ENCODE peak calls at places on chromosome 14, in eight cellular contexts. One of them, this sample, is unnamed.

GRCh38 chr14:32171469-32171868 is 30.4 kb upstream of the RNU6-7 start:
- DNase-seq in HuH-7: no peak
- DNase-seq in DMS 273 treated with DMSO at 0.1 percent for 48 hours: no peak
- DNase-seq in HFFc6: no peak
- DNase-seq in stimulated activated CD4-positive, alpha-beta T cell treated with anti-CD3 and anti-CD28 coated beads, Interleukin-12 subunit alpha, Interleukin-12 subunit beta, amount 100 ng/mL, for 4 hours: no peak
- DNase-seq in iris pigment epithelial cell: no peak
- DNase-seq in colonic mucosa: no peak
- DNase-seq in stimulated activated CD8-positive, alpha-beta memory T cell treated with anti-CD3 and anti-CD28 coated beads, Interleukin-15, amount 100 ng/mL, for 1 hour: no peak
- DNase-seq in this sample: no peak

GRCh38 chr14:96754845-96755184 is 42.4 kb upstream of the VRK1 start:
- DNase-seq in DMS 273 treated with DMSO at 0.1 percent for 48 hours: peak
- DNase-seq in iris pigment epithelial cell: no peak
- DNase-seq in HuH-7: no peak
- DNase-seq in stimulated activated CD4-positive, alpha-beta T cell treated with anti-CD3 and anti-CD28 coated beads, Interleukin-12 subunit alpha, Interleukin-12 subunit beta, amount 100 ng/mL, for 4 hours: no peak
- DNase-seq in colonic mucosa: no peak
- DNase-seq in HFFc6: no peak
- DNase-seq in stimulated activated CD8-positive, alpha-beta memory T cell treated with anti-CD3 and anti-CD28 coated beads, Interleukin-15, amount 100 ng/mL, for 1 hour: no peak
- DNase-seq in this sample: no peak

GRCh38 chr14:103213331-103213730 is 90.1 kb downstream of the TNFAIP2 start:
- DNase-seq in HuH-7: peak
- DNase-seq in colonic mucosa: no peak
- DNase-seq in HFFc6: no peak
- DNase-seq in DMS 273 treated with DMSO at 0.1 percent for 48 hours: no peak
- DNase-seq in iris pigment epithelial cell: no peak
- DNase-seq in stimulated activated CD4-positive, alpha-beta T cell treated with anti-CD3 and anti-CD28 coated beads, Interleukin-12 subunit alpha, Interleukin-12 subunit beta, amount 100 ng/mL, for 4 hours: no peak
- DNase-seq in stimulated activated CD8-positive, alpha-beta memory T cell treated with anti-CD3 and anti-CD28 coated beads, Interleukin-15, amount 100 ng/mL, for 1 hour: no peak
- DNase-seq in this sample: no peak

GRCh38 chr14:104917992-104918391 is 6.7 kb upstream of the PLD4 start:
- DNase-seq in HuH-7: no peak
- DNase-seq in stimulated activated CD4-positive, alpha-beta T cell treated with anti-CD3 and anti-CD28 coated beads, Interleukin-12 subunit alpha, Interleukin-12 subunit beta, amount 100 ng/mL, for 4 hours: no peak
- DNase-seq in colonic mucosa: no peak
- DNase-seq in iris pigment epithelial cell: no peak
- DNase-seq in DMS 273 treated with DMSO at 0.1 percent for 48 hours: no peak
- DNase-seq in stimulated activated CD8-positive, alpha-beta memory T cell treated with anti-CD3 and anti-CD28 coated beads, Interleukin-15, amount 100 ng/mL, for 1 hour: no peak
- DNase-seq in HFFc6: no peak
- DNase-seq in this sample: no peak

GRCh38 chr14:34692348-34692747 is 22.0 kb downstream of the CFL2 start:
- DNase-seq in HFFc6: no peak
- DNase-seq in stimulated activated CD8-positive, alpha-beta memory T cell treated with anti-CD3 and anti-CD28 coated beads, Interleukin-15, amount 100 ng/mL, for 1 hour: no peak
- DNase-seq in DMS 273 treated with DMSO at 0.1 percent for 48 hours: no peak
- DNase-seq in stimulated activated CD4-positive, alpha-beta T cell treated with anti-CD3 and anti-CD28 coated beads, Interleukin-12 subunit alpha, Interleukin-12 subunit beta, amount 100 ng/mL, for 4 hours: no peak
- DNase-seq in colonic mucosa: no peak
- DNase-seq in HuH-7: no peak
- DNase-seq in iris pigment epithelial cell: no peak
- DNase-seq in this sample: no peak

GRCh38 chr14:104371917-104372316 is 207.6 kb upstream of the C14orf180 start:
- DNase-seq in colonic mucosa: no peak
- DNase-seq in DMS 273 treated with DMSO at 0.1 percent for 48 hours: no peak
- DNase-seq in stimulated activated CD4-positive, alpha-beta T cell treated with anti-CD3 and anti-CD28 coated beads, Interleukin-12 subunit alpha, Interleukin-12 subunit beta, amount 100 ng/mL, for 4 hours: no peak
- DNase-seq in stimulated activated CD8-positive, alpha-beta memory T cell treated with anti-CD3 and anti-CD28 coated beads, Interleukin-15, amount 100 ng/mL, for 1 hour: no peak
- DNase-seq in HFFc6: no peak
- DNase-seq in HuH-7: no peak
- DNase-seq in iris pigment epithelial cell: no peak
- DNase-seq in this sample: no peak

GRCh38 chr14:25430808-25431207 is 380.9 kb upstream of the STXBP6 start:
- DNase-seq in colonic mucosa: no peak
- DNase-seq in stimulated activated CD4-positive, alpha-beta T cell treated with anti-CD3 and anti-CD28 coated beads, Interleukin-12 subunit alpha, Interleukin-12 subunit beta, amount 100 ng/mL, for 4 hours: no peak
- DNase-seq in HuH-7: no peak
- DNase-seq in DMS 273 treated with DMSO at 0.1 percent for 48 hours: no peak
- DNase-seq in iris pigment epithelial cell: no peak
- DNase-seq in HFFc6: no peak
- DNase-seq in stimulated activated CD8-positive, alpha-beta memory T cell treated with anti-CD3 and anti-CD28 coated beads, Interleukin-15, amount 100 ng/mL, for 1 hour: no peak
- DNase-seq in this sample: no peak

GRCh38 chr14:68940614-68941185 is 38.4 kb downstream of the ACTN1 start:
- DNase-seq in DMS 273 treated with DMSO at 0.1 percent for 48 hours: no peak
- DNase-seq in HFFc6: peak
- DNase-seq in colonic mucosa: no peak
- DNase-seq in stimulated activated CD4-positive, alpha-beta T cell treated with anti-CD3 and anti-CD28 coated beads, Interleukin-12 subunit alpha, Interleukin-12 subunit beta, amount 100 ng/mL, for 4 hours: no peak
- DNase-seq in stimulated activated CD8-positive, alpha-beta memory T cell treated with anti-CD3 and anti-CD28 coated beads, Interleukin-15, amount 100 ng/mL, for 1 hour: no peak
- DNase-seq in iris pigment epithelial cell: no peak
- DNase-seq in HuH-7: no peak
- DNase-seq in this sample: no peak

GRCh38 chr14:22871962-22872832 is 657 bp downstream of the LRP10 start:
- DNase-seq in DMS 273 treated with DMSO at 0.1 percent for 48 hours: no peak
- DNase-seq in colonic mucosa: peak
- DNase-seq in stimulated activated CD4-positive, alpha-beta T cell treated with anti-CD3 and anti-CD28 coated beads, Interleukin-12 subunit alpha, Interleukin-12 subunit beta, amount 100 ng/mL, for 4 hours: peak
- DNase-seq in HuH-7: peak
- DNase-seq in HFFc6: peak
- DNase-seq in iris pigment epithelial cell: peak
- DNase-seq in stimulated activated CD8-positive, alpha-beta memory T cell treated with anti-CD3 and anti-CD28 coated beads, Interleukin-15, amount 100 ng/mL, for 1 hour: peak
- DNase-seq in this sample: peak

GRCh38 chr14:99262977-99263448 is 9.0 kb downstream of the BCL11B start:
- DNase-seq in DMS 273 treated with DMSO at 0.1 percent for 48 hours: no peak
- DNase-seq in HFFc6: no peak
- DNase-seq in iris pigment epithelial cell: no peak
- DNase-seq in stimulated activated CD4-positive, alpha-beta T cell treated with anti-CD3 and anti-CD28 coated beads, Interleukin-12 subunit alpha, Interleukin-12 subunit beta, amount 100 ng/mL, for 4 hours: no peak
- DNase-seq in stimulated activated CD8-positive, alpha-beta memory T cell treated with anti-CD3 and anti-CD28 coated beads, Interleukin-15, amount 100 ng/mL, for 1 hour: no peak
- DNase-seq in colonic mucosa: no peak
- DNase-seq in HuH-7: no peak
- DNase-seq in this sample: no peak

GRCh38 chr14:101241807-101242278 is 319.5 kb upstream of the DIO3 start:
- DNase-seq in HuH-7: no peak
- DNase-seq in stimulated activated CD4-positive, alpha-beta T cell treated with anti-CD3 and anti-CD28 coated beads, Interleukin-12 subunit alpha, Interleukin-12 subunit beta, amount 100 ng/mL, for 4 hours: no peak
- DNase-seq in HFFc6: no peak
- DNase-seq in DMS 273 treated with DMSO at 0.1 percent for 48 hours: no peak
- DNase-seq in colonic mucosa: no peak
- DNase-seq in iris pigment epithelial cell: peak
- DNase-seq in stimulated activated CD8-positive, alpha-beta memory T cell treated with anti-CD3 and anti-CD28 coated beads, Interleukin-15, amount 100 ng/mL, for 1 hour: no peak
- DNase-seq in this sample: no peak

GRCh38 chr14:62557416-62557815 is 487.8 kb downstream of the KCNH5 start:
- DNase-seq in HuH-7: no peak
- DNase-seq in colonic mucosa: no peak
- DNase-seq in stimulated activated CD4-positive, alpha-beta T cell treated with anti-CD3 and anti-CD28 coated beads, Interleukin-12 subunit alpha, Interleukin-12 subunit beta, amount 100 ng/mL, for 4 hours: no peak
- DNase-seq in stimulated activated CD8-positive, alpha-beta memory T cell treated with anti-CD3 and anti-CD28 coated beads, Interleukin-15, amount 100 ng/mL, for 1 hour: no peak
- DNase-seq in DMS 273 treated with DMSO at 0.1 percent for 48 hours: no peak
- DNase-seq in HFFc6: no peak
- DNase-seq in iris pigment epithelial cell: no peak
- DNase-seq in this sample: no peak

GRCh38 chr14:101122855-101123129 is 219.3 kb upstream of the RTL1 start:
- DNase-seq in iris pigment epithelial cell: no peak
- DNase-seq in DMS 273 treated with DMSO at 0.1 percent for 48 hours: no peak
- DNase-seq in stimulated activated CD4-positive, alpha-beta T cell treated with anti-CD3 and anti-CD28 coated beads, Interleukin-12 subunit alpha, Interleukin-12 subunit beta, amount 100 ng/mL, for 4 hours: no peak
- DNase-seq in stimulated activated CD8-positive, alpha-beta memory T cell treated with anti-CD3 and anti-CD28 coated beads, Interleukin-15, amount 100 ng/mL, for 1 hour: no peak
- DNase-seq in colonic mucosa: no peak
- DNase-seq in HuH-7: no peak
- DNase-seq in HFFc6: no peak
- DNase-seq in this sample: no peak

GRCh38 chr14:34872822-34873590 is 2.2 kb downstream of the BAZ1A start:
- DNase-seq in HuH-7: no peak
- DNase-seq in iris pigment epithelial cell: peak
- DNase-seq in colonic mucosa: peak
- DNase-seq in HFFc6: peak
- DNase-seq in stimulated activated CD4-positive, alpha-beta T cell treated with anti-CD3 and anti-CD28 coated beads, Interleukin-12 subunit alpha, Interleukin-12 subunit beta, amount 100 ng/mL, for 4 hours: no peak
- DNase-seq in stimulated activated CD8-positive, alpha-beta memory T cell treated with anti-CD3 and anti-CD28 coated beads, Interleukin-15, amount 100 ng/mL, for 1 hour: no peak
- DNase-seq in DMS 273 treated with DMSO at 0.1 percent for 48 hours: no peak
- DNase-seq in this sample: peak

GRCh38 chr14:25484194-25484593 is 434.2 kb upstream of the STXBP6 start:
- DNase-seq in HFFc6: no peak
- DNase-seq in iris pigment epithelial cell: no peak
- DNase-seq in stimulated activated CD8-positive, alpha-beta memory T cell treated with anti-CD3 and anti-CD28 coated beads, Interleukin-15, amount 100 ng/mL, for 1 hour: no peak
- DNase-seq in colonic mucosa: no peak
- DNase-seq in HuH-7: no peak
- DNase-seq in DMS 273 treated with DMSO at 0.1 percent for 48 hours: no peak
- DNase-seq in stimulated activated CD4-positive, alpha-beta T cell treated with anti-CD3 and anti-CD28 coated beads, Interleukin-12 subunit alpha, Interleukin-12 subunit beta, amount 100 ng/mL, for 4 hours: no peak
- DNase-seq in this sample: no peak

GRCh38 chr14:42110167-42110566 is 503.5 kb downstream of the LRFN5 start:
- DNase-seq in stimulated activated CD8-positive, alpha-beta memory T cell treated with anti-CD3 and anti-CD28 coated beads, Interleukin-15, amount 100 ng/mL, for 1 hour: no peak
- DNase-seq in stimulated activated CD4-positive, alpha-beta T cell treated with anti-CD3 and anti-CD28 coated beads, Interleukin-12 subunit alpha, Interleukin-12 subunit beta, amount 100 ng/mL, for 4 hours: no peak
- DNase-seq in colonic mucosa: no peak
- DNase-seq in HuH-7: peak
- DNase-seq in DMS 273 treated with DMSO at 0.1 percent for 48 hours: peak
- DNase-seq in iris pigment epithelial cell: peak
- DNase-seq in HFFc6: no peak
- DNase-seq in this sample: peak

GRCh38 chr14:86357866-86358265 is 827.9 kb downstream of the FLRT2 start:
- DNase-seq in colonic mucosa: no peak
- DNase-seq in HuH-7: no peak
- DNase-seq in stimulated activated CD8-positive, alpha-beta memory T cell treated with anti-CD3 and anti-CD28 coated beads, Interleukin-15, amount 100 ng/mL, for 1 hour: no peak
- DNase-seq in iris pigment epithelial cell: no peak
- DNase-seq in HFFc6: no peak
- DNase-seq in stimulated activated CD4-positive, alpha-beta T cell treated with anti-CD3 and anti-CD28 coated beads, Interleukin-12 subunit alpha, Interleukin-12 subunit beta, amount 100 ng/mL, for 4 hours: no peak
- DNase-seq in DMS 273 treated with DMSO at 0.1 percent for 48 hours: no peak
- DNase-seq in this sample: no peak